ENCODE peak calls at places on chromosomes 1 and 21, in eight cellular contexts. H is spleen, J is psoas muscle, V is Peyer's patch, W is astrocyte, K is lower leg skin, A is prostate gland, X is IMR-90. D is an unnamed sample.

GRCh38 chr1:93770640-93771039 is 89.0 kb upstream of the BCAR3 start:
- DNase-seq in H (no peak), J (no peak), V (no peak), W (no peak), K (no peak), A (no peak), X (peak), D (no peak)

GRCh38 chr1:226625326-226625725 is 76.8 kb downstream of the STUM start:
- DNase-seq in H (peak), J (peak), V (peak), W (no peak), K (no peak), A (no peak), X (no peak), D (no peak)

GRCh38 chr21:38170283-38170682 is 86.5 kb upstream of the KCNJ15 start:
- DNase-seq in H (no peak), J (no peak), V (no peak), W (no peak), K (no peak), A (peak), X (peak), D (no peak)

GRCh38 chr21:32389337-32390015 is 3.3 kb downstream of the URB1 start:
- DNase-seq in H (peak), J (no peak), V (no peak), W (peak), K (no peak), A (no peak), X (peak), D (no peak)

GRCh38 chr1:21623411-21623961 is 45.7 kb downstream of the RAP1GAP start:
- DNase-seq in H (no peak), J (no peak), V (peak), W (no peak), K (no peak), A (peak), X (no peak), D (no peak)

GRCh38 chr1:177983087-177983823 is 13.4 kb upstream of the SEC16B start:
- DNase-seq in H (no peak), J (no peak), V (no peak), W (peak), K (no peak), A (no peak), X (peak), D (no peak)

GRCh38 chr1:245978915-245979314 is 528.2 kb downstream of the SMYD3 start:
- DNase-seq in H (no peak), J (no peak), V (no peak), W (peak), K (no peak), A (no peak), X (peak), D (no peak)

GRCh38 chr1:23936481-23937176 is 23.0 kb upstream of the PNRC2 start:
- DNase-seq in H (no peak), J (no peak), V (no peak), W (no peak), K (peak), A (no peak), X (no peak), D (no peak)

GRCh38 chr1:1777510-1777909 is 760 bp downstream of the NADK start:
- DNase-seq in H (no peak), J (peak), V (no peak), W (peak), K (peak), A (no peak), X (no peak), D (no peak)

GRCh38 chr1:199295102-199295501 is 656.3 kb downstream of the PTPRC start:
- DNase-seq in H (no peak), J (no peak), V (no peak), W (no peak), K (no peak), A (no peak), X (no peak), D (no peak)

GRCh38 chr1:63073530-63074306 is 248.6 kb upstream of the FOXD3 start:
- DNase-seq in H (no peak), J (no peak), V (no peak), W (no peak), K (no peak), A (no peak), X (no peak), D (no peak)

GRCh38 chr1:33433509-33434362 is 2.8 kb upstream of the PHC2 start:
- DNase-seq in H (no peak), J (peak), V (peak), W (peak), K (peak), A (no peak), X (peak), D (no peak)

GRCh38 chr1:18817316-18817715 is 42.1 kb downstream of the TAS1R2 start:
- DNase-seq in H (no peak), J (no peak), V (no peak), W (no peak), K (no peak), A (no peak), X (no peak), D (no peak)

GRCh38 chr1:1926346-1926811 is 7.3 kb upstream of the TMEM52 start:
- DNase-seq in H (peak), J (no peak), V (no peak), W (no peak), K (no peak), A (no peak), X (no peak), D (no peak)

GRCh38 chr1:7264101-7264500 is 478.8 kb downstream of the CAMTA1 start:
- DNase-seq in H (no peak), J (no peak), V (no peak), W (no peak), K (peak), A (no peak), X (no peak), D (no peak)

GRCh38 chr1:38013027-38013588 is 574 bp downstream of the UTP11 start:
- DNase-seq in H (no peak), J (no peak), V (no peak), W (peak), K (no peak), A (no peak), X (peak), D (no peak)

GRCh38 chr1:41423511-41424191 is 60.8 kb downstream of the EDN2 start:
- DNase-seq in H (peak), J (peak), V (no peak), W (no peak), K (no peak), A (no peak), X (no peak), D (no peak)

GRCh38 chr1:91864017-91864700 is 21.8 kb downstream of the TGFBR3 start:
- DNase-seq in H (no peak), J (no peak), V (no peak), W (peak), K (no peak), A (peak), X (peak), D (no peak)

GRCh38 chr1:51569284-51570062 is 47.4 kb upstream of the OSBPL9 start:
- DNase-seq in H (no peak), J (no peak), V (peak), W (peak), K (no peak), A (peak), X (peak), D (no peak)

GRCh38 chr1:109091196-109092193 is 931 bp downstream of the TMEM167B start:
- DNase-seq in H (no peak), J (no peak), V (no peak), W (peak), K (no peak), A (peak), X (peak), D (no peak)

GRCh38 chr1:212062832-212063438 is 27.4 kb downstream of the DTL start:
- DNase-seq in H (no peak), J (no peak), V (no peak), W (peak), K (no peak), A (no peak), X (peak), D (no peak)

GRCh38 chr1:77282187-77282865 is 507 bp downstream of the AK5 start:
- DNase-seq in H (peak), J (no peak), V (no peak), W (peak), K (no peak), A (no peak), X (peak), D (no peak)

DNA sequence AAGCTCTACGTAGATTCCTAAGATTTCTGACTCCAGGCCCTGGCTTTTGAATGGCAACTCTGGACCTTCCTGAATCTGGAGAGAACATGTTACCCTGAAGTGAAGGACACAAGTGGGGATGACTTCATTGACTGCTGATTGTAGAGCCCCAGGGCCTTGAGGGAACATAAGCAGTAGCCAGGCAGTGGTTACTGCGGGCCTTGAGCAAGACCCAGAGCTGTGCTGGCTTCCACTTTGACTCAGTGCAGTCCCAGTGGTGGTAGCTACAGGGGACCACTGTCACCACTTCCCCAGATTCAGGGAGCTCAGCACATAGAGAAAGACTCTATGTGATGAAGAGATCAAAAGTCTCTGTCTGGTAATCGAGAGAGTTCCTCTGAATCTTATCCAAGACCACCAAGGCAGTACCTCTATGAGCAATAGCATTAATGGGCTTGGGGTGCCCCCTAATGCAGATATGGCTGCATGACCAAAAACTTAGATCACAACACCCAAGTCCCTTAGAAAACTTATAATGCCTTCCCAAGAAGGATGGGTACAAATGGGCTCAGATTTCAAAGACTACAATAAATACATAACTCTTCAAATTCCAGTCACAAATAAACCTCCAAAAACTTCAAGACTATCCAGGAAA is 1278.3 kb downstream of the AMY1C start:
- DNase-seq in H (no peak), J (no peak), V (no peak), W (no peak), K (no peak), A (no peak), X (no peak), D (no peak)
- TF ChIP-seq CTCF in H (no peak), J (no peak), V (no peak), W (no peak), K (no peak), A (no peak), X (no peak), D (no peak)

GRCh38 chr1:219304227-219305226 is 130.8 kb downstream of the LYPLAL1 start:
- DNase-seq in H (no peak), J (peak), V (no peak), W (peak), K (no peak), A (no peak), X (peak), D (no peak)
- TF ChIP-seq CTCF in H (no peak), J (no peak), V (no peak), W (no peak), K (no peak), A (no peak), X (peak), D (no peak)

DNA sequence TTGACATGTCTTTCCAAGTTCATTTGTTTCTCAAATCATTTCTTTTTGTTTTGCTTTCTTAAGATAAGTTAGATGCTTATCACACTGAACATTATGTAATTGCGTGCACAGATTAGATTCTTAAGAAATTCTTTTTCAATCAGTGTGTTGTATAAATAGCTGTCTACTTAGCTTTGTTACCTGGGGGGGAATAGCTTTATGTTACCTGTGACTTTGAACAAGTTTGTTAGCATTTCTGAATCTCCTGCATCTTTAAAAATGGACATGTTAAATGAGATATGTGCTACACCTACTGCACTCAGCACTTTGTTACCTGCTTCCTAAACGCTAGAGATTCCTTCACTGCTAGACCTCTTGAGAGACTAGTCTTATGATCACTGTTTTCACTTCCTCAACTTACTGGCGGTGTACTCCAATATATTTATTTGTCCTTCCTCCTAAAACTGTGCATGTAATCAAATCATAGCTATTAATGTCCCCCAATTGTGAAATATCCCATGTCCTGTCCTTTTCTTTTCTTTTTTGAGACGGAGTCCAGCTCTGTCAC is 3.3 kb downstream of the SOAT1 start:
- DNase-seq in H (no peak), J (no peak), V (no peak), W (no peak), K (no peak), A (no peak), X (no peak), D (no peak)
- TF ChIP-seq CTCF in H (no peak), J (no peak), V (no peak), W (no peak), K (no peak), A (no peak), X (no peak), D (no peak)

GRCh38 chr1:43368646-43369020 is 822 bp upstream of the ELOVL1 start:
- DNase-seq in H (no peak), J (no peak), V (no peak), W (no peak), K (no peak), A (no peak), X (no peak), D (no peak)

GRCh38 chr1:43367026-43367903 is 546 bp downstream of the ELOVL1 start:
- DNase-seq in H (peak), J (peak), V (peak), W (peak), K (no peak), A (peak), X (no peak), D (peak)

GRCh38 chr1:43366179-43366578 is 1.6 kb downstream of the ELOVL1 start:
- DNase-seq in H (peak), J (no peak), V (peak), W (no peak), K (peak), A (peak), X (no peak), D (no peak)

GRCh38 chr1:43366601-43367025 is 1.2 kb downstream of the ELOVL1 start:
- DNase-seq in H (no peak), J (no peak), V (no peak), W (no peak), K (no peak), A (no peak), X (no peak), D (no peak)

DNA sequence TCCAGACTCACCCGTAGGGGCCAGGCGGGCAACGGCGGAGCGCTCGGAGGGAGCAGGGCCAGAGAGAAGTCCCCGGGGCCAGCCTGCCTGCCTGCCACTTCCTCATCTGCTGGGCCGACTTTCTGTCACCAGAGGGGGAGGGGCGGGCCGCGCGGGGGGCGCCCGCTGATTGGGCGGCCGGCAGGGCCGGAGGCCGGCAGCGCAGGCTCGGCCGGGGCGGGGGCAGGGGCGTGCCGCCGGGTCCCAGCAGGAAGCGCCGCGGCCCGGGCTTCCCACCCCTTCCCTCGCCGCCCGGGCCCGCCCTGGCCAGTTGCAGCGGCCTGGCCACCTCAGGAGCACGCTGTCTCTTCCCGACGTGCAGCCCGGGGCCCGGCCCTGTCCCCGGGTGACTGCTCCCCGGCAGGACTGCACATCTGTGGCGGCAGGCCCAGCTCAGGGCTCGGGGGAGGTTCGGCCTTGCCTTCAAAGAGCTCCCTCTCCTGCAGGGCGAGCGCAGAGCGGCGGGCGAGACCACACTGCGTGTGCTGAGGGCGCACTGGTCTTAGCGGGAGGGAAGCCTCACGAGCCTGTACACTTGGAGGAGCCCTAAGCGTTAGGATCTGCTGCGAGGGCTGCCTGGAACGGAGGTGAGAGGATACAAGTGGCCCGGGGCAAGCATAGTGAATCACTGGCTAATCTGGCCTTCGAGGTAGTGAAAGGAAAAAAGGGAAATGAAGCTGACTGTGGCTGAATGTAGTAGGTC is at the start of gene ELOVL1:
- DNase-seq in H (peak), J (peak), V (peak), W (peak), K (peak), A (peak), X (peak), D (peak)
- TF ChIP-seq CTCF in H (peak), J (peak), V (no peak), W (no peak), K (no peak), A (no peak), X (peak), D (no peak)